ENCODE peak calls at places on chromosomes 6 and 20, in seven cellular contexts. C is AG10803; Z is heart left ventricle; M is tibial artery; J is foreskin fibroblast; Q is uterus; U is CD8-positive, alpha-beta T cell. S is an unnamed sample.

GRCh38 chr6:16961577-16961976 is 140.3 kb upstream of the STMND1 start:
- DNase-seq in Z (no peak), U (no peak), M (no peak), Q (no peak), J (no peak), C (no peak), S (peak)

GRCh38 chr6:75776461-75776860 is 27.4 kb downstream of the MYO6 start:
- DNase-seq in J (no peak), M (no peak), Q (no peak), Z (no peak), U (no peak), C (no peak), S (no peak)

GRCh38 chr6:130843575-130844320 is 16.5 kb downstream of the SMLR1 start:
- DNase-seq in M (no peak), J (peak), C (peak), Z (no peak), Q (no peak), U (no peak), S (peak)

GRCh38 chr20:62755817-62756724 is 40.2 kb upstream of the MRGBP start:
- DNase-seq in M (no peak), U (no peak), C (no peak), J (no peak), Z (no peak), Q (no peak), S (no peak)

GRCh38 chr6:71510057-71510713 is 221.6 kb downstream of the OGFRL1 start:
- DNase-seq in C (peak), Z (peak), Q (peak), U (no peak), M (peak), J (peak), S (peak)

GRCh38 chr20:3218307-3218988 is 9.2 kb downstream of the ITPA start:
- DNase-seq in J (peak), U (peak), C (peak), Z (peak), Q (no peak), M (no peak), S (peak)

GRCh38 chr20:60851826-60852704 is 400.0 kb upstream of the CDH4 start:
- DNase-seq in U (no peak), J (no peak), Q (no peak), C (no peak), M (no peak), Z (no peak), S (no peak)

GRCh38 chr6:112243861-112244415 is 10.4 kb downstream of the LAMA4 start:
- DNase-seq in U (no peak), M (no peak), J (no peak), C (no peak), Z (no peak), Q (no peak), S (no peak)

GRCh38 chr20:47610247-47610944 is 108.7 kb downstream of the NCOA3 start:
- DNase-seq in Z (peak), M (peak), J (peak), Q (peak), C (peak), U (no peak), S (peak)

GRCh38 chr6:130885392-130886192 is 58.4 kb downstream of the SMLR1 start:
- DNase-seq in Z (peak), Q (peak), J (peak), C (peak), U (peak), M (peak), S (peak)

GRCh38 chr6:169639653-169640278 is 62.1 kb downstream of the WDR27 start:
- DNase-seq in M (no peak), Q (peak), C (peak), Z (no peak), J (no peak), U (no peak), S (no peak)

GRCh38 chr20:48171626-48172025 is 386.3 kb upstream of the SULF2 start:
- DNase-seq in U (no peak), J (no peak), Q (no peak), C (no peak), Z (no peak), M (no peak), S (no peak)

GRCh38 chr6:135212935-135213334 is 31.8 kb downstream of the MYB start:
- DNase-seq in M (no peak), Z (no peak), J (peak), C (peak), U (no peak), Q (no peak), S (no peak)

GRCh38 chr6:167402195-167402686 is 77.4 kb downstream of the TTLL2 start:
- DNase-seq in U (no peak), M (no peak), Z (no peak), J (no peak), Q (no peak), C (no peak), S (no peak)

GRCh38 chr20:56974499-56975250 is 291.8 kb downstream of the BMP7 start:
- DNase-seq in C (peak), M (no peak), U (no peak), Q (peak), Z (no peak), J (peak), S (peak)

GRCh38 chr6:169959129-169960002 is 207.9 kb downstream of the ERMARD start:
- DNase-seq in Z (peak), J (no peak), M (peak), C (no peak), Q (peak), U (peak), S (no peak)

GRCh38 chr6:47665112-47665511 is 33.3 kb upstream of the ADGRF4 start:
- DNase-seq in J (no peak), Q (no peak), C (no peak), Z (no peak), M (no peak), U (no peak), S (no peak)

GRCh38 chr6:54802775-54803631 is 43.6 kb upstream of the FAM83B start:
- DNase-seq in Z (no peak), C (peak), J (peak), U (no peak), M (no peak), Q (no peak), S (peak)

GRCh38 chr20:18679020-18679419 is 91.2 kb downstream of the DTD1 start:
- DNase-seq in Q (no peak), C (peak), Z (no peak), U (no peak), J (no peak), M (no peak), S (peak)

GRCh38 chr6:166341915-166342292 is 441 bp downstream of the SFT2D1 start:
- DNase-seq in J (peak), Q (no peak), M (no peak), C (peak), Z (no peak), U (no peak), S (peak)

GRCh38 chr6:131258816-131259476 is 123.7 kb downstream of the AKAP7 start:
- DNase-seq in M (no peak), C (no peak), U (no peak), J (no peak), Q (peak), Z (no peak), S (no peak)

GRCh38 chr20:24502184-24502583 is 32.8 kb downstream of the SYNDIG1 start:
- DNase-seq in Z (no peak), J (peak), Q (peak), C (peak), U (no peak), M (peak), S (peak)

GRCh38 chr6:96626749-96627353 is 63.9 kb downstream of the FHL5 start:
- DNase-seq in C (peak), Z (no peak), Q (no peak), J (peak), U (no peak), M (no peak), S (peak)

GRCh38 chr6:167153523-167153959 is 4.2 kb downstream of the GPR31 start:
- DNase-seq in M (no peak), Z (no peak), C (peak), J (no peak), Q (no peak), U (no peak), S (peak)

GRCh38 chr6:105251689-105252088 is 71.9 kb upstream of the POPDC3 start:
- DNase-seq in C (no peak), Z (no peak), Q (no peak), M (no peak), U (no peak), J (no peak), S (no peak)

GRCh38 chr6:157907651-157908050 is 74.0 kb upstream of the SYNJ2 start:
- DNase-seq in J (no peak), M (no peak), C (no peak), Z (no peak), Q (no peak), U (no peak), S (no peak)

GRCh38 chr6:168056892-168057527 is 22.0 kb downstream of the FRMD1 start:
- DNase-seq in Q (no peak), C (no peak), J (no peak), M (no peak), Z (no peak), U (no peak), S (no peak)

GRCh38 chr20:59395729-59396128 is 95.3 kb downstream of the EDN3 start:
- DNase-seq in Q (no peak), J (no peak), Z (no peak), U (no peak), M (no peak), C (no peak), S (no peak)

DNA sequence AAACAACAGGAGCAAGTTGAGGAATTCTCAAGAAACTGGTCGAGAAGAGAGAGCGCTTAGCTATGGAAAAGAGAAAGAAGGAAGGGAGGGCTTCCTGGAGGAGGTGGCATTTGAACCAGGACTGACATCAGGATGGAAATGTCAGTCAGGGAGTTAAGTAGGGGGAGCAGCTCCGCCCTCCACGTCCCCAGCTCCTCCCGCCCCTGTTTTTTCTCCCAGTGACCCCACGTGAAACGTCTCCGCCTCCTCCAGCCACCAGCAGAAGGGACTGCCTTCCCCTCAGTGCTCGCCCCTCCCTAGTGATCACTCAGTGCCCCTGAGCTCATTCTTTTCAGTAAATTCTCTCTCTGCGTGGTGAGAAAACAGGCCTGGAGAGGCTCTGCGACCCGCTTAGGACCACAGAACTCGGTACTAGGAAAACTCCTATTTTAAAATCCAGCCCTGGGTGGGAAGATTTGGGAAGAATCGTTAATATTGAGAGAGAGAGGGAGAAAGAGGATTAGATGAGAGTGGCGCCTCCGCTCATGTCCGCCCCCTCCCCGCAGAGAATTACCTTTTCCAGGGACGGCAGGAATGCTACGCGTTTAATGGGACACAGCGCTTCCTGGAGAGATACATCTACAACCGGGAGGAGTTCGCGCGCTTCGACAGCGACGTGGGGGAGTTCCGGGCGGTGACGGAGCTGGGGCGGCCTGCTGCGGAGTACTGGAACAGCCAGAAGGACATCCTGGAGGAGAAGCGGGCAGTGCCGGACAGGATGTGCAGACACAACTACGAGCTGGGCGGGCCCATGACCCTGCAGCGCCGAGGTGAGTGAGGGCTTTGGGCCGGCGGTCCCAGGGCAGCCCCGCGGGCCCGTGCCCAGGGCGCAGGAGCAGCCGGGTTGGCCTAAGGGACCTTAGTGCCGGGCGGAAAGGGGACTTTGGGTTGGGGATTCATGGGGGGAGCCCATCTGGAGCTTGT is 4.6 kb downstream of the HLA-DPB1 start:
- DNase-seq in C (peak), Z (peak), U (no peak), M (peak), Q (peak), J (peak), S (peak)
- H3K4me3 ChIP-seq in C (peak), Z (peak), U (no peak), M (peak), Q (peak), J (peak), S (peak)

DNA sequence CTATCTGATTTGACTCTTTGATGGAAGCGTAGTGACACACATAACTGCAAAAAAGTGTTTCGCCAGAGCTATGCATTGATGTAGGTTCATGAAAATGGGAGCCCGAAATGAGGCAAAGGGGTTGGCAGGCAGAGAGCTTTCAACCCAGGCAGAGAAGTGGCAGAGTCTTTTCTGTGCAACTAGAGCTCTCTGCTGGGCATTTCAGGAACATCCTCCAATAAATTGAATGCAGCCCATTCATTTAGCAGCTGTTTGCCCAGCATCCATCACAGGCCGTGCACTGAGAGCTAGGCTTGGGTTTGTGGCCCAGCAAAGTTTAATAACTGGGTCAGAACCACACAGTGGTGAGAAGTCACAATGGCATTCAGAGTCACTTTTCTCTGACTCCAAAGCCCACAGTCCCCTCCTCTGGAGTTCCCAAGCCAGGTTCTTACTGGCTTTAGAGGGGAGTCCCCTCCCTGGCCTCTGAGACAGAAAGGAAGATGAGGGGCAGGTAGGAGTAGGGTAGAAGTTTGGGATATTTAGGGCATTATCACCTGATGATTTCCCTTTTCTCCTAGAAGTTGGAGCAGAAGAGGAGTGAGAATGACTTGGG is 31.8 kb upstream of the ELMO2 start:
- DNase-seq in C (peak), J (peak), Q (no peak), U (no peak), M (no peak), Z (no peak), S (peak)
- TF ChIP-seq CTCF in C (peak), J (peak), Q (no peak), U (no peak), M (no peak), Z (no peak), S (peak)

DNA sequence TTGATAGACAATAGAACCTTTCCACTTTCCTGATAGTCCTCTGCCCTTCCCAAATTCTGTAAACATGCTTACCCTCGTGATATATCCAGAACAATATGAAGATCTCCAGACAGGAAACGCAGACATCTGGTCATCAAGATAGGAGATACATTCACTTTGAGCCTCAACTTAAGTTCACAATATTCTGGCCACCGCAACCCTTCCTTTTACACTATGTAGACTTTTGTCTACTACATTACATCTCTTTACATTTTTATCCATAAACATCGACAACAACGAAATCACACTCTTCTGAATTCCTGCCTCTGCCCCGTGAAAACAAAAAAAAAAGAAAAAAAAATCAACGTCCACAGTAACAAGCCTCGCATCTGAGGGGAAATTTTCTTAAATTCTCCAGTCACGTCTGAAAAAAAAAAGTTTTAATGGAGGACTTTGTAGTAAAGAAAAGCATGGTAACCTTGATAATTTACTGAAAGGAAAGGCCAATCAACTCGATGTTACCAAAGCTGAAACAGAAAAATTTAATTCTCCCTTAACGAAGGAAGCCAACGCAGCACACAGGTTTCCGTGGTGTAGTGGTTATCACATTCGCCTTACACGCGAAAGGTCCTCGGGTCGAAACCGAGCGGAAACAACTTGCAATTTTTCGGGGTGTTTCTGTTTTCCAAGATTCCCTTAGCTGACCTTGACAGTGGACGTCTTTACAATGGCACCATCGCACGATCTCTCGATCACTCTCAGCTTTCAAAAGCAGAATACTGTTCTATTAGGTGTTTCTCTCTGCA is 21.8 kb downstream of the POM121L2 start:
- DNase-seq in J (peak), M (no peak), Z (no peak), U (no peak), C (no peak), Q (no peak), S (no peak)
- H3K4me3 ChIP-seq in J (no peak), M (no peak), Z (no peak), U (no peak), C (no peak), Q (no peak), S (no peak)

DNA sequence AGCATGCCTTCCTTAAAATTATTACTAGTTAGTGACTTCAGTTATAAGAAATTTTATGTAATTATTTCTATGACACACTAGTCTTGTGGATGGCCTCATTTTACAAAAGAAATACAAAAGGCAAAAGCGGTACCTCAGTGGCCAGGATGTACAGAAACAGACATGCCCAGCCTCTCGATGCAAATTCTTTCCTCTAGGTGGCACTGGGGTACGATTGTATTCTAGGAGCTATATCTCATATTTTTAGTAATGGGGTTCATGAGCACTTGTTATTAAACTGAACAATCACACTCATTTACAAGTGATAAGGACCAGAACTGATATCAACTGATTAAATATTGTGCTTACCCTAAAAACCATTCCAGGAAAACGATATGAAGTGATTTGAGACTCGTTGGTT is 59.8 kb downstream of the SOD2 start:
- DNase-seq in M (no peak), U (no peak), C (no peak), J (peak), Z (no peak), Q (no peak), S (peak)
- TF ChIP-seq CTCF in M (no peak), U (no peak), C (peak), J (peak), Z (no peak), Q (no peak), S (peak)

GRCh38 chr20:6767536-6768227 is at the start of gene BMP2:
- DNase-seq in Q (no peak), C (peak), Z (peak), U (no peak), J (peak), M (peak), S (peak)

GRCh38 chr20:6767166-6767535 is 335 bp upstream of the BMP2 start:
- DNase-seq in J (no peak), C (no peak), Q (peak), M (no peak), U (no peak), Z (no peak), S (no peak)

GRCh38 chr20:6766433-6766832 is 1.1 kb upstream of the BMP2 start:
- DNase-seq in U (no peak), M (no peak), Z (no peak), J (no peak), C (no peak), Q (no peak), S (no peak)

GRCh38 chr20:6769953-6770831 is 2.7 kb downstream of the BMP2 start:
- DNase-seq in U (no peak), C (peak), M (peak), J (peak), Q (peak), Z (peak), S (peak)

GRCh38 chr20:6768228-6769185 is 1.0 kb downstream of the BMP2 start:
- DNase-seq in Z (peak), M (peak), U (no peak), C (no peak), J (peak), Q (no peak), S (peak)
- H3K4me3 ChIP-seq in Z (peak), M (peak), U (no peak), C (peak), J (peak), Q (peak), S (peak)

GRCh38 chr6:107321793-107322192 is 137.6 kb downstream of the PDSS2 start:
- DNase-seq in Z (no peak), J (peak), M (no peak), Q (no peak), U (no peak), C (no peak), S (no peak)

GRCh38 chr6:107314644-107315043 is 144.7 kb downstream of the PDSS2 start:
- DNase-seq in J (no peak), Q (no peak), Z (no peak), C (no peak), U (no peak), M (no peak), S (no peak)

GRCh38 chr6:107320126-107320525 is 139.2 kb downstream of the PDSS2 start:
- DNase-seq in U (no peak), C (peak), Z (no peak), J (peak), Q (no peak), M (no peak), S (peak)

GRCh38 chr6:107315116-107315515 is 144.2 kb downstream of the PDSS2 start:
- DNase-seq in U (no peak), J (no peak), Q (no peak), C (no peak), M (no peak), Z (no peak), S (no peak)

DNA sequence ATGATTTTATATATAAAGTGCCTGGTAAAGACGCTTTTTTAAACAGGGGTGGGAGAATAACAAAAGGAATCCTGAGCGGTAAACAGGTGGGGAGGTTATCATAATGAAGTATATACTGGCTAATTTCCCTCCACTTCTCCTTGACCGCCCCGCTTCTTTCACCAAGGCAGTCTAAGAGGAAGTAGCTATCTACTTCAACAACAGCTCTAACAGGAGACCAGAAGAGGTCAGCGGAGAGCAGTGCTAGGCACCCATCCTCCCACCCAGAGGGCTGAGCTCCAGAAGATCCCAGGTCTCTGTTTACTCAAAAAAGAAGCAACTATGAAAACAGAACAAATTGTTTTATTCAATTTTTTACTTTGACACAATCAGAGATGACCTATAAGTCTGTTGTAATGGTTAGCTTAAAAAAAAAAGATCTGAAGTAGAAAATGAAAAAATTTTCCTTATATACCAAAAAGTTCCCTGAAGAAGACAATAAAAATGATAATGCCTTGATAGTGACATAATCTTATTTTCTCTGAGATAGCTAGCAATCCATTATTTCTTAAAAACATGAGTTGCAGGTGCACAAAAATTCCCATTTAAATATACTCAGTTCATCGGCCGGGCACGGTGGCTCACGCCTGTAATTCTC is 141.1 kb downstream of the PDSS2 start:
- DNase-seq in U (no peak), C (peak), J (peak), M (peak), Q (peak), Z (peak), S (peak)
- TF ChIP-seq CTCF in U (no peak), C (peak), J (peak), M (peak), Q (no peak), Z (peak), S (peak)